ENCODE peak calls at places on chromosomes 4 and X, in six cellular contexts. One of them, this sample, is unnamed. For H3K4me1, the result is how much of the 10 kb centered on the place peaks cover.

GRCh38 chr4:55125087-55125721 is at the start of gene KDR:
- DNase-seq in fibroblast of lung: peak
- DNase-seq in right cardiac atrium: peak
- DNase-seq in hepatocyte: peak
- DNase-seq in spleen: no peak
- DNase-seq in IMR-90: no peak
- DNase-seq in this sample: no peak

GRCh38 chr4:3644849-3645627 is 112.8 kb upstream of the LRPAP1 start:
- DNase-seq in IMR-90: no peak
- DNase-seq in spleen: no peak
- DNase-seq in hepatocyte: no peak
- DNase-seq in fibroblast of lung: peak
- DNase-seq in right cardiac atrium: peak
- DNase-seq in this sample: no peak

GRCh38 chr4:156362581-156362980 is 408.9 kb upstream of the CTSO start:
- DNase-seq in spleen: no peak
- DNase-seq in IMR-90: peak
- DNase-seq in right cardiac atrium: no peak
- DNase-seq in hepatocyte: no peak
- DNase-seq in fibroblast of lung: peak
- DNase-seq in this sample: no peak

GRCh38 chr4:104747635-104748034 is 252.9 kb upstream of the CXXC4 start:
- DNase-seq in hepatocyte: no peak
- DNase-seq in fibroblast of lung: peak
- DNase-seq in right cardiac atrium: no peak
- DNase-seq in spleen: no peak
- DNase-seq in IMR-90: no peak
- DNase-seq in this sample: no peak

GRCh38 chrX:134013092-134013497 is 27.7 kb upstream of the GPC3 start:
- DNase-seq in right cardiac atrium: no peak
- DNase-seq in fibroblast of lung: peak
- DNase-seq in hepatocyte: no peak
- DNase-seq in spleen: no peak
- DNase-seq in IMR-90: no peak
- DNase-seq in this sample: no peak

GRCh38 chr4:48578132-48578964 is 88.3 kb downstream of the ZAR1 start:
- DNase-seq in spleen: no peak
- DNase-seq in fibroblast of lung: peak
- DNase-seq in IMR-90: peak
- DNase-seq in right cardiac atrium: peak
- DNase-seq in hepatocyte: peak
- DNase-seq in this sample: peak

GRCh38 chrX:106874075-106874474 is 29.1 kb downstream of the RIPPLY1 start:
- DNase-seq in right cardiac atrium: no peak
- DNase-seq in IMR-90: peak
- DNase-seq in hepatocyte: peak
- DNase-seq in spleen: no peak
- DNase-seq in fibroblast of lung: peak
- DNase-seq in this sample: peak

GRCh38 chr4:101288365-101289145 is 58.8 kb downstream of the PPP3CA start:
- DNase-seq in IMR-90: peak
- DNase-seq in spleen: no peak
- DNase-seq in right cardiac atrium: no peak
- DNase-seq in hepatocyte: no peak
- DNase-seq in fibroblast of lung: peak
- DNase-seq in this sample: no peak

GRCh38 chr4:185210102-185210981 is 944 bp downstream of the SNX25 start:
- DNase-seq in IMR-90: peak
- DNase-seq in spleen: peak
- DNase-seq in right cardiac atrium: peak
- DNase-seq in hepatocyte: peak
- DNase-seq in fibroblast of lung: peak
- DNase-seq in this sample: peak

GRCh38 chr4:38574559-38575333 is 89.3 kb upstream of the KLF3 start:
- DNase-seq in spleen: no peak
- DNase-seq in hepatocyte: no peak
- DNase-seq in IMR-90: no peak
- DNase-seq in right cardiac atrium: no peak
- DNase-seq in fibroblast of lung: no peak
- DNase-seq in this sample: peak

GRCh38 chrX:55210931-55211677 is 9.0 kb upstream of the PAGE5 start:
- DNase-seq in spleen: no peak
- DNase-seq in fibroblast of lung: no peak
- DNase-seq in right cardiac atrium: no peak
- DNase-seq in hepatocyte: no peak
- DNase-seq in IMR-90: no peak
- DNase-seq in this sample: peak

GRCh38 chrX:3939967-3940610 is 226.6 kb upstream of the PRKX start:
- DNase-seq in fibroblast of lung: peak
- DNase-seq in spleen: no peak
- DNase-seq in IMR-90: peak
- DNase-seq in hepatocyte: peak
- DNase-seq in right cardiac atrium: no peak
- DNase-seq in this sample: no peak

GRCh38 chr4:188903995-188904394 is 764.8 kb downstream of the TRIML1 start:
- DNase-seq in IMR-90: peak
- DNase-seq in right cardiac atrium: no peak
- DNase-seq in fibroblast of lung: no peak
- DNase-seq in hepatocyte: no peak
- DNase-seq in spleen: no peak
- DNase-seq in this sample: no peak

GRCh38 chr4:89640620-89641366 is 196.2 kb downstream of the SNCA start:
- DNase-seq in fibroblast of lung: peak
- DNase-seq in IMR-90: peak
- DNase-seq in right cardiac atrium: peak
- DNase-seq in spleen: no peak
- DNase-seq in hepatocyte: peak
- DNase-seq in this sample: peak

GRCh38 chrX:24775891-24776290 is 82.2 kb downstream of the POLA1 start:
- DNase-seq in IMR-90: no peak
- DNase-seq in fibroblast of lung: no peak
- DNase-seq in spleen: no peak
- DNase-seq in hepatocyte: peak
- DNase-seq in right cardiac atrium: no peak
- DNase-seq in this sample: peak

GRCh38 chrX:30830544-30830943 is 58.5 kb downstream of the TAB3 start:
- DNase-seq in hepatocyte: no peak
- DNase-seq in right cardiac atrium: no peak
- DNase-seq in IMR-90: no peak
- DNase-seq in fibroblast of lung: no peak
- DNase-seq in spleen: no peak
- DNase-seq in this sample: no peak
- H3K27ac ChIP-seq in hepatocyte: no peak
- H3K27ac ChIP-seq in right cardiac atrium: no peak
- H3K27ac ChIP-seq in IMR-90: no peak
- H3K27ac ChIP-seq in fibroblast of lung: no peak
- H3K27ac ChIP-seq in spleen: no peak
- H3K27ac ChIP-seq in this sample: no peak

GRCh38 chr4:132266374-132266773 is 882.7 kb upstream of the PCDH10 start:
- DNase-seq in hepatocyte: no peak
- DNase-seq in spleen: no peak
- DNase-seq in IMR-90: no peak
- DNase-seq in fibroblast of lung: no peak
- DNase-seq in right cardiac atrium: no peak
- DNase-seq in this sample: no peak
- H3K4me1 ChIP-seq in hepatocyte: under half
- H3K4me1 ChIP-seq in spleen: under half
- H3K4me1 ChIP-seq in IMR-90: under half
- H3K4me1 ChIP-seq in fibroblast of lung: under half
- H3K4me1 ChIP-seq in right cardiac atrium: under half
- H3K4me1 ChIP-seq in this sample: under half

GRCh38 chr4:124708517-124709300 is 3.8 kb downstream of the ANKRD50 start:
- DNase-seq in spleen: no peak
- DNase-seq in hepatocyte: no peak
- DNase-seq in IMR-90: peak
- DNase-seq in right cardiac atrium: no peak
- DNase-seq in fibroblast of lung: peak
- DNase-seq in this sample: no peak
- H3K4me3 ChIP-seq in spleen: no peak
- H3K4me3 ChIP-seq in hepatocyte: peak
- H3K4me3 ChIP-seq in IMR-90: no peak
- H3K4me3 ChIP-seq in right cardiac atrium: no peak
- H3K4me3 ChIP-seq in fibroblast of lung: peak
- H3K4me3 ChIP-seq in this sample: no peak

GRCh38 chr4:128958194-128958593 is 135.1 kb downstream of the SCLT1 start:
- DNase-seq in hepatocyte: peak
- DNase-seq in spleen: no peak
- DNase-seq in fibroblast of lung: peak
- DNase-seq in IMR-90: peak
- DNase-seq in right cardiac atrium: no peak
- DNase-seq in this sample: peak
- H3K27ac ChIP-seq in hepatocyte: no peak
- H3K27ac ChIP-seq in spleen: peak
- H3K27ac ChIP-seq in fibroblast of lung: no peak
- H3K27ac ChIP-seq in IMR-90: no peak
- H3K27ac ChIP-seq in right cardiac atrium: no peak
- H3K27ac ChIP-seq in this sample: no peak

GRCh38 chr4:7044415-7044930 is 1.3 kb downstream of the TADA2B start:
- DNase-seq in spleen: no peak
- DNase-seq in right cardiac atrium: no peak
- DNase-seq in fibroblast of lung: no peak
- DNase-seq in hepatocyte: no peak
- DNase-seq in IMR-90: no peak
- DNase-seq in this sample: peak

GRCh38 chr4:7046971-7047370 is 3.8 kb downstream of the TADA2B start:
- DNase-seq in fibroblast of lung: no peak
- DNase-seq in right cardiac atrium: no peak
- DNase-seq in spleen: no peak
- DNase-seq in hepatocyte: no peak
- DNase-seq in IMR-90: no peak
- DNase-seq in this sample: no peak

GRCh38 chr4:7045553-7045952 is 2.4 kb downstream of the TADA2B start:
- DNase-seq in IMR-90: no peak
- DNase-seq in spleen: no peak
- DNase-seq in hepatocyte: no peak
- DNase-seq in right cardiac atrium: no peak
- DNase-seq in fibroblast of lung: no peak
- DNase-seq in this sample: no peak

GRCh38 chr4:7048642-7049041 is 5.5 kb downstream of the TADA2B start:
- DNase-seq in right cardiac atrium: no peak
- DNase-seq in fibroblast of lung: no peak
- DNase-seq in spleen: no peak
- DNase-seq in hepatocyte: no peak
- DNase-seq in IMR-90: no peak
- DNase-seq in this sample: no peak

DNA sequence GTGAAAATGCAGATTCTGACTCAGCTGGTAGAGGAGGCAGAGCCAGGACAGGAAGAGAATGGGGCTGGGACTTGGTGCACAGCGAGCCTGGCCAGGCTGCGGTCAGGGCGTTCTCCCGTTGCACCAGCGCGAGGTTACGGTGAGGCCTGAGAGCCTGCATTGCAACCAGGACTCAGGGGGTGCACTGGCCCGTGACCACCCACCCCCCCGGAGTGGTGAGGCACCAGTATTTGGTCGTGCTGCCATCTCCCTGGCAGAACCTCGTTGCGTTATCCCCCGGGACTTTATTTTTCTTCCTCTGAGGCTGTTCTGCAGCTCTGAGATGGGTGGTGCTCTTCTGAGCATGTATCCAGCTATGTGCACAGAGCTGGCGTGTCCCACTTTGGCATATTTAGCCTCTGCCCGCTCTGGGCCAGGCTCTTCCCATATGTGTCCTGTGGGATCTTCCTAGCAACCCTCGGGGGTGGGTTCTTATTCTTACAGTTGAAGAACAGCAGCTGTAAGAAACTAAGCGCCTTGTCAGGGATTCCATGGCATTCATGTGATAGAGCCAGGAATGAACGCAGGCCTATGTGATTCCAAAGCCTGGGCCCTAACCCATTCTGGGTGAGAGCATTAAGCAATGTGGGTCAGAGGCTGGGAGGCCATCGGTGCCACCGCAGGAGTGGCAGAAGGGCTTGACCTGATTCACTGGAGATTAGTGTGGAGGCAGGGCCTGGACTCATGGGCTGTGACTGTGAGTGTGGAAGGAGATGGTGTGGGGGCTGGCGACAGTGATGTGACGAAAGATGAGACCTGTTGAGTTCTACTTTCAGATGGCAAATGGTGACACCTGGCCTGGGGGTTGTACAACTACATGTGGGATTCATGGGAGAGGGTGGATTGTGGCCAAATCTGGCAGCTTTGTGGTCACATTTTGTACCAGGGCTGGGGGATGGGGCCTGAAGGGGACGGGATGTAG is 3.1 kb downstream of the TADA2B start:
- DNase-seq in hepatocyte: no peak
- DNase-seq in fibroblast of lung: no peak
- DNase-seq in right cardiac atrium: no peak
- DNase-seq in IMR-90: no peak
- DNase-seq in spleen: peak
- DNase-seq in this sample: no peak
- H3K4me1 ChIP-seq in hepatocyte: under half
- H3K4me1 ChIP-seq in fibroblast of lung: under half
- H3K4me1 ChIP-seq in right cardiac atrium: under half
- H3K4me1 ChIP-seq in IMR-90: under half
- H3K4me1 ChIP-seq in spleen: half or more
- H3K4me1 ChIP-seq in this sample: under half

DNA sequence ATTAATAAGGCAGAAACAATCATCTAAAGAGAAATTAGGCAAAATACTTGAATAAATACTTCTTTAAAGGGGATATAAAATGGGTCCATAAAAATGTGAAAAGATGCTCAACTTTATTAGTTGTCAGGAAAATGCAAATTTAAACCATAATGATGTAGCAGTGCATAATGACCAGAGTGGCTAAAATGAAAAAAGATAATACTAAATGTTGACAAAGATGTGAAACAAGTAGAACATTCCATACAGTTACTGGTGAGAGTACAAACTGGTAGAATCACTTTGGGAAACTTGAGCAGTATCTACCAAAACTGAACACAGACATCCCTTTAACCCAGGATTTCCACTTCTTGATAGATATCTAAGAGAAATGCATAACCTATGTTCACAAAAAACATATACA is 5.0 kb downstream of the ARSJ start:
- DNase-seq in spleen: no peak
- DNase-seq in IMR-90: no peak
- DNase-seq in hepatocyte: no peak
- DNase-seq in right cardiac atrium: no peak
- DNase-seq in fibroblast of lung: no peak
- DNase-seq in this sample: no peak
- H3K4me3 ChIP-seq in spleen: no peak
- H3K4me3 ChIP-seq in IMR-90: no peak
- H3K4me3 ChIP-seq in hepatocyte: no peak
- H3K4me3 ChIP-seq in right cardiac atrium: no peak
- H3K4me3 ChIP-seq in fibroblast of lung: peak
- H3K4me3 ChIP-seq in this sample: no peak

This sample was measured in small intestine.